ENCODE peak calls at places on chromosome 3, in ten cellular contexts. B, G, K, D, R, A, E, U, S and I are unnamed samples.

GRCh38 chr3:151434151-151434890 is 26.5 kb downstream of the IGSF10 start:
- DNase-seq in B (no peak), G (peak), K (no peak), D (no peak), R (no peak), A (peak), E (peak), U (no peak), S (no peak), I (no peak)

GRCh38 chr3:78812166-78812565 is 955.6 kb downstream of the ROBO1 start:
- DNase-seq in B (no peak), G (no peak), K (no peak), D (no peak), R (no peak), A (no peak), E (peak), U (no peak), S (no peak), I (no peak)

GRCh38 chr3:161291191-161291901 is 70.2 kb downstream of the NMD3 start:
- DNase-seq in B (no peak), G (no peak), K (no peak), D (no peak), R (no peak), A (no peak), E (no peak), U (no peak), S (no peak), I (no peak)

GRCh38 chr3:69082805-69083204 is 1.9 kb upstream of the ARL6IP5 start:
- DNase-seq in B (no peak), G (no peak), K (peak), D (no peak), R (no peak), A (no peak), E (peak), U (no peak), S (no peak), I (no peak)

GRCh38 chr3:50850639-50851511 is 176.1 kb downstream of the DOCK3 start:
- DNase-seq in B (no peak), G (no peak), K (no peak), D (peak), R (no peak), A (no peak), E (no peak), U (no peak), S (no peak), I (no peak)

GRCh38 chr3:127676456-127676855 is 3.7 kb downstream of the ABTB1 start:
- DNase-seq in B (no peak), G (no peak), K (no peak), D (peak), R (no peak), A (no peak), E (no peak), U (peak), S (no peak), I (no peak)

GRCh38 chr3:57803647-57804081 is 47.6 kb downstream of the SLMAP start:
- DNase-seq in B (peak), G (peak), K (peak), D (no peak), R (peak), A (peak), E (peak), U (no peak), S (no peak), I (peak)

GRCh38 chr3:104886220-104886995 is 480.3 kb upstream of the ALCAM start:
- DNase-seq in B (no peak), G (no peak), K (no peak), D (no peak), R (no peak), A (no peak), E (peak), U (no peak), S (no peak), I (no peak)

GRCh38 chr3:134132961-134133360 is 103.2 kb upstream of the SLCO2A1 start:
- DNase-seq in B (no peak), G (no peak), K (no peak), D (no peak), R (no peak), A (no peak), E (peak), U (no peak), S (no peak), I (no peak)

GRCh38 chr3:31958721-31959152 is 22.3 kb downstream of the OSBPL10 start:
- DNase-seq in B (no peak), G (no peak), K (no peak), D (no peak), R (peak), A (no peak), E (no peak), U (no peak), S (no peak), I (no peak)

GRCh38 chr3:187188931-187189330 is 8.4 kb upstream of the RTP1 start:
- DNase-seq in B (no peak), G (no peak), K (no peak), D (no peak), R (no peak), A (no peak), E (peak), U (no peak), S (no peak), I (no peak)

GRCh38 chr3:52742418-52743041 is 28.2 kb downstream of the NEK4 start:
- DNase-seq in B (no peak), G (no peak), K (peak), D (no peak), R (no peak), A (no peak), E (peak), U (no peak), S (no peak), I (peak)

GRCh38 chr3:189982299-189982945 is 138.3 kb downstream of the P3H2 start:
- DNase-seq in B (no peak), G (no peak), K (no peak), D (no peak), R (no peak), A (no peak), E (peak), U (no peak), S (no peak), I (no peak)

GRCh38 chr3:168961271-168961670 is 702.2 kb downstream of the MECOM start:
- DNase-seq in B (no peak), G (no peak), K (no peak), D (no peak), R (no peak), A (no peak), E (no peak), U (no peak), S (no peak), I (no peak)

GRCh38 chr3:141402476-141403171 is 34.3 kb downstream of the ZBTB38 start:
- DNase-seq in B (peak), G (no peak), K (peak), D (peak), R (peak), A (no peak), E (peak), U (peak), S (peak), I (peak)

GRCh38 chr3:29427266-29428103 is 146.6 kb downstream of the RBMS3 start:
- DNase-seq in B (no peak), G (peak), K (no peak), D (no peak), R (peak), A (peak), E (no peak), U (no peak), S (no peak), I (no peak)

GRCh38 chr3:188021502-188022040 is 132.4 kb upstream of the LPP start:
- DNase-seq in B (no peak), G (peak), K (no peak), D (no peak), R (no peak), A (peak), E (peak), U (no peak), S (no peak), I (no peak)

GRCh38 chr3:79086514-79086913 is 681.3 kb downstream of the ROBO1 start:
- DNase-seq in B (peak), G (peak), K (no peak), D (no peak), R (peak), A (no peak), E (peak), U (peak), S (peak), I (peak)

GRCh38 chr3:65500398-65501306 is 538.1 kb downstream of the MAGI1 start:
- DNase-seq in B (no peak), G (no peak), K (no peak), D (no peak), R (no peak), A (no peak), E (no peak), U (no peak), S (no peak), I (no peak)

GRCh38 chr3:102488316-102488715 is 53.5 kb downstream of the ZPLD1 start:
- DNase-seq in B (no peak), G (no peak), K (no peak), D (no peak), R (no peak), A (no peak), E (no peak), U (no peak), S (no peak), I (no peak)

GRCh38 chr3:11718582-11719405 is 75.1 kb upstream of the VGLL4 start:
- DNase-seq in B (peak), G (no peak), K (peak), D (peak), R (peak), A (no peak), E (peak), U (peak), S (peak), I (peak)

GRCh38 chr3:185537369-185537970 is 14.9 kb downstream of the LIPH start:
- DNase-seq in B (peak), G (peak), K (no peak), D (no peak), R (peak), A (peak), E (peak), U (no peak), S (no peak), I (no peak)

GRCh38 chr3:195537995-195538394 is 5.1 kb downstream of the PPP1R2 start:
- DNase-seq in B (no peak), G (no peak), K (peak), D (no peak), R (no peak), A (no peak), E (no peak), U (no peak), S (no peak), I (no peak)

GRCh38 chr3:168870892-168871291 is 775.2 kb upstream of the GOLIM4 start:
- DNase-seq in B (no peak), G (no peak), K (no peak), D (no peak), R (no peak), A (no peak), E (no peak), U (no peak), S (no peak), I (no peak)

GRCh38 chr3:56536735-56537134 is 20.2 kb upstream of the CCDC66 start:
- DNase-seq in B (no peak), G (no peak), K (no peak), D (no peak), R (no peak), A (no peak), E (no peak), U (no peak), S (no peak), I (no peak)

GRCh38 chr3:187822402-187822801 is 77.1 kb upstream of the BCL6 start:
- DNase-seq in B (no peak), G (no peak), K (no peak), D (no peak), R (no peak), A (no peak), E (no peak), U (no peak), S (no peak), I (no peak)

GRCh38 chr3:52090131-52090548 is 33.8 kb upstream of the DUSP7 start:
- DNase-seq in B (no peak), G (peak), K (no peak), D (peak), R (peak), A (peak), E (peak), U (no peak), S (no peak), I (no peak)

GRCh38 chr3:98994128-98994762 is 92.8 kb upstream of the DCBLD2 start:
- DNase-seq in B (no peak), G (peak), K (no peak), D (no peak), R (no peak), A (no peak), E (peak), U (no peak), S (peak), I (peak)

GRCh38 chr3:126607214-126607908 is 47.6 kb downstream of the TXNRD3 start:
- DNase-seq in B (no peak), G (no peak), K (no peak), D (no peak), R (no peak), A (peak), E (peak), U (no peak), S (no peak), I (no peak)

GRCh38 chr3:16378415-16378814 is 113.4 kb downstream of the OXNAD1 start:
- DNase-seq in B (no peak), G (no peak), K (no peak), D (no peak), R (no peak), A (no peak), E (peak), U (no peak), S (no peak), I (no peak)

GRCh38 chr3:139119331-139120025 is 74.8 kb upstream of the PRR23C start:
- DNase-seq in B (no peak), G (no peak), K (no peak), D (peak), R (no peak), A (no peak), E (no peak), U (no peak), S (no peak), I (no peak)

GRCh38 chr3:133568294-133569014 is 5.0 kb upstream of the CDV3 start:
- DNase-seq in B (no peak), G (no peak), K (no peak), D (no peak), R (no peak), A (no peak), E (peak), U (no peak), S (no peak), I (no peak)

GRCh38 chr3:14248849-14249523 is 70.4 kb downstream of the LSM3 start:
- DNase-seq in B (peak), G (no peak), K (no peak), D (no peak), R (no peak), A (peak), E (no peak), U (no peak), S (no peak), I (no peak)

GRCh38 chr3:134371542-134372324 is 2.5 kb downstream of the AMOTL2 start:
- DNase-seq in B (no peak), G (no peak), K (no peak), D (no peak), R (no peak), A (no peak), E (peak), U (no peak), S (no peak), I (no peak)

GRCh38 chr3:1945698-1946097 is 153.0 kb upstream of the CNTN4 start:
- DNase-seq in B (no peak), G (no peak), K (no peak), D (no peak), R (no peak), A (no peak), E (no peak), U (no peak), S (no peak), I (no peak)
- H3K4me3 ChIP-seq in B (no peak), G (no peak), K (no peak), D (no peak), R (no peak), A (no peak), E (no peak), U (no peak), S (no peak), I (no peak)

GRCh38 chr3:71389911-71390573 is 193.5 kb downstream of the FOXP1 start:
- DNase-seq in B (peak), G (no peak), K (peak), D (no peak), R (peak), A (no peak), E (peak), U (no peak), S (no peak), I (peak)
- H3K4me3 ChIP-seq in B (no peak), G (no peak), K (peak), D (no peak), R (peak), A (no peak), E (no peak), U (no peak), S (no peak), I (no peak)

DNA sequence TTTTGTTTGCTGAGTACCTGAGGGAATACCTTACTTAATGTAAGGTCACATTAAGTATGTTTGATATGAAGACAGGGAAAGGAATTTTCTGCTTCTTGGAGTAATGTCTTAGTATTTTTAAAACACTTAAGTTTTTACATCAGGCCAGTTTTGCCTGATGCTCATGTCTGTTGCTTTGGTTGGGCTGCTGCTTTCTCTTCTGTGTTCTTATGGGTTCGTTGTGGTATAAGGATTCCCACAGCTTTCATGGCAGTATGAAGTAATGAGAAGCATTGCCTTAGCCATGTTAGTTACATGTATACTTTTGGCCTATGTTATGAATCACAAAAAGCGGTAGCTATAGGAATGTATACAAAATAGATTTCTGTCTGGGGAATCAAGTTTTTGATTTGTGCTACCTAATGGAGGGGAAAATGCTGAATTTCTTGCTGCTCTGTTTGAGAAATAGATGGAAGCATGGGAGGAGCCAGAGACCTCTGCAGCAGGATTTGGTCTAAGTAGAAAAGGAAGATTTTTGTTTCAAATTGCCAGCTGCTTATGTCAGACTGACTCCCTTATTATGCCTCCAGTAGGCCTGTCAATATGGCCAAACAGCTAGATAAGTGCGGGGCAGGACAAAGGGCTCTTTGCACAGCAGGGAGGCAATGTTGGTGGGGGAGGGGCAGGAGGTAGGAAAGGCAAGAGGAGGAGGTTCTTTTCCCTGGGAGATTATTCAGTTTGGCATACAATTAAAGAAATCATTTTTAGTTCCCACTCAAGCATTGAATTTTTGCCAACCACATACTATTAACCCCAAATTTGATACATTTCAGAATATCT is 5.2 kb downstream of the SETD5 start:
- DNase-seq in B (no peak), G (no peak), K (no peak), D (no peak), R (peak), A (no peak), E (peak), U (no peak), S (peak), I (peak)
- H3K4me3 ChIP-seq in B (no peak), G (peak), K (no peak), D (no peak), R (no peak), A (no peak), E (no peak), U (no peak), S (peak), I (peak)

GRCh38 chr3:46684881-46685280 is 8.6 kb downstream of the ALS2CL start:
- DNase-seq in B (no peak), G (no peak), K (no peak), D (no peak), R (no peak), A (no peak), E (no peak), U (no peak), S (no peak), I (no peak)

GRCh38 chr3:46682974-46683373 is 10.5 kb downstream of the ALS2CL start:
- DNase-seq in B (no peak), G (no peak), K (no peak), D (no peak), R (no peak), A (no peak), E (no peak), U (no peak), S (no peak), I (no peak)

GRCh38 chr3:46681387-46681786 is 12.1 kb downstream of the ALS2CL start:
- DNase-seq in B (no peak), G (no peak), K (no peak), D (no peak), R (no peak), A (no peak), E (no peak), U (no peak), S (no peak), I (no peak)

GRCh38 chr3:46682156-46682555 is 11.3 kb downstream of the ALS2CL start:
- DNase-seq in B (no peak), G (no peak), K (no peak), D (no peak), R (no peak), A (no peak), E (no peak), U (no peak), S (no peak), I (no peak)

DNA sequence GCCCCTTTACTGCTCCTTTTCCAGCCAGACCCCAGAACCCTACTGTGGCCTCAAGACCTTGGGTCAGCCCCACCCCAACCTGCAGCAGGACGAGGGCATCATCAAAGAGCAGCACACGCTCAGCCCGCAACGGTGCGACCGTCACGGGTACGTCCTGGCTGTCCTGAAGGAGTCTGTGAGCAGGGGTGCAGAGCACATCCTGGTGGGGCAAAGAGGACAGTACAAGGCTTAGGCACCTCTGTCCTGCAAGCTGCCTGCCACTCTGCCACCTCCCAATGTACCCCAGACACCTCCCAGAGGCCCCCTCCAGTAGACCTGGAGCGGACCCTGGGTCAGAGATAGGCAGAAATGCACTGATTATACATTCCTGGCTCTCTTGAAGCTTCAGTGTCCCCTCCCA is 8.0 kb downstream of the ALS2CL start:
- DNase-seq in B (no peak), G (no peak), K (no peak), D (no peak), R (no peak), A (no peak), E (no peak), U (no peak), S (no peak), I (no peak)
- H3K4me3 ChIP-seq in B (no peak), G (no peak), K (no peak), D (no peak), R (no peak), A (no peak), E (no peak), U (no peak), S (no peak), I (no peak)

DNA sequence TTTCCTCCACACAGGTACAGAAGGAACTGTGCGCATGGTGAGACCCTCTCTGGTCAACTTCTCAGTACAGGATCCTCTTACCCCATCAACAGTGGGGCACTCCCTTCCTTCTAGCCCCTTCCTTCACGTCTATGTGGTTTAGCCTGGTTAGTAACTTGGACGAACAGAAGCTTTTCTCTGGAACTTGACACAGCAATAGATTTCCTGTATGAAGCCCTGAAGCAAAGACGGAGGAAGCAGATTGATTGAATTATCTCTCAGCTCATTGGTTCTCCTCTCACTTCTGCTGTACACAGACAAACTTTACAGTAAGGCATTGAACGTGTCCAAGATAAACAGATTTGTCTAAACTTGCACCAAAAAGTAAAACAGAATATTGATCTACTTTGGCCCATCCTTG is at the start of gene CD200R1:
- DNase-seq in B (no peak), G (no peak), K (peak), D (no peak), R (no peak), A (no peak), E (no peak), U (no peak), S (no peak), I (no peak)
- H3K4me3 ChIP-seq in B (no peak), G (no peak), K (peak), D (no peak), R (peak), A (no peak), E (no peak), U (no peak), S (no peak), I (no peak)